ENCODE peak calls at places on chromosomes 4 and X, in seven cellular contexts. E, F, C, H, Q, T and R are unnamed samples. For H3K4me1, the result is how much of the 10 kb centered on the place peaks cover.

GRCh38 chr4:168863719-168864632 is 146.1 kb downstream of the CBR4 start:
- DNase-seq in E (no peak), F (no peak), C (no peak), H (no peak), Q (no peak), T (no peak), R (no peak)

GRCh38 chr4:39700500-39700899 is 2.6 kb downstream of the UBE2K start:
- DNase-seq in E (no peak), F (no peak), C (no peak), H (no peak), Q (no peak), T (no peak), R (no peak)

GRCh38 chrX:7068939-7069367 is 78.6 kb upstream of the STS start:
- DNase-seq in E (no peak), F (no peak), C (no peak), H (no peak), Q (no peak), T (no peak), R (no peak)

GRCh38 chr4:40254961-40255721 is 58.3 kb downstream of the RHOH start:
- DNase-seq in E (no peak), F (no peak), C (no peak), H (no peak), Q (peak), T (peak), R (no peak)

GRCh38 chr4:140762202-140762601 is 6.0 kb upstream of the TBC1D9 start:
- DNase-seq in E (no peak), F (no peak), C (no peak), H (no peak), Q (no peak), T (no peak), R (no peak)

GRCh38 chrX:46444011-46444410 is 101.2 kb downstream of the ZNF674 start:
- DNase-seq in E (no peak), F (no peak), C (no peak), H (no peak), Q (peak), T (peak), R (no peak)

GRCh38 chr4:164731827-164732474 is 22.0 kb upstream of the SMIM31 start:
- DNase-seq in E (no peak), F (peak), C (peak), H (peak), Q (peak), T (peak), R (no peak)

GRCh38 chr4:93221771-93222170 is 606.8 kb upstream of the ATOH1 start:
- DNase-seq in E (no peak), F (no peak), C (no peak), H (no peak), Q (no peak), T (no peak), R (no peak)

GRCh38 chrX:150074175-150074574 is 135.9 kb upstream of the EOLA2 start:
- DNase-seq in E (no peak), F (no peak), C (no peak), H (no peak), Q (no peak), T (no peak), R (no peak)

GRCh38 chr4:76597423-76597979 is 162.5 kb downstream of the SHROOM3 start:
- DNase-seq in E (no peak), F (no peak), C (no peak), H (no peak), Q (no peak), T (no peak), R (no peak)

GRCh38 chr4:47852121-47852520 is 14.3 kb upstream of the CORIN start:
- DNase-seq in E (no peak), F (no peak), C (no peak), H (no peak), Q (no peak), T (no peak), R (no peak)

GRCh38 chr4:149702414-149703108 is 113.1 kb downstream of the IQCM start:
- DNase-seq in E (no peak), F (no peak), C (no peak), H (no peak), Q (no peak), T (no peak), R (no peak)
- H3K27ac ChIP-seq in E (no peak), F (no peak), C (no peak), H (no peak), Q (no peak), T (peak), R (no peak)

DNA sequence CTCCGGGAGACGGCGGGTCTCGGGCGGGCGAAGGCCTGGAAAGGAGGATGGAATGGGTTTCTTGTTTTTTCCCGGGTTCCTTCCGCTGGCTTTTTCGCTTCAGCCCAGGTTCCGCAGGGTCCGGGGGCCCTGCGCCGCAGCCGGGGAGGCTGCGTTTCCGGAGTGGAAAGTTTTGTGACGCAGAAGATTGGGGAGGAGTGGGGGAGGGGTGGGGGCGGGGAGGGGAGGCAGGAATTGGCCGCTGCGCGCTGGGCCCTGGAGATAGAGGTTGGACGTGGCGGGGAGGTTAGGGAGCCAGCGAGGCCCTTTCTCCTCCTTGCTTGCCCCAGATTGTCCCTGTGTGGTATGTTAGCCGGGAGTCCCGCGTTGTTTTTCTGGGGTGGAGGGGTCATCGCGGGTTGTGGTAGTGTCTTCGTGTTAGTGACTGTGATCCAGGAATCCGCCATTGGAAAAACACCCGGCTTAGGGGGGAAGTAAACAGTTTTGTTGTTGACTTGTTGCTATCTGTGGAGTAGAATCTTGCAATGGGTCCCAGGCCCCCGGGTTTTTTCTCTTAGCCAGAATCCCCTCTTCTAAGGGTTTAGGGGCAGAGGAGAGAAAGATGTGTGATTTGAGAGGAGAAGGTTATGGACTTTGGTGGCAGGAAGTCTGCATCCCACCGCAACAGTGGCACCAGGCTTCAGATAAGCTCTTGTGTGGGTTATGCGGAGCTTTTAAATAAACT is 1.1 kb downstream of the DDX3X start:
- DNase-seq in E (peak), F (peak), C (peak), H (peak), Q (no peak), T (peak), R (peak)
- H3K4me1 ChIP-seq in E (under half), F (under half), C (under half), H (under half), Q (under half), T (under half), R (under half)

GRCh38 chr4:37001688-37002436 is 242.7 kb upstream of the NWD2 start:
- DNase-seq in E (no peak), F (no peak), C (no peak), H (no peak), Q (peak), T (no peak), R (no peak)
- H3K27ac ChIP-seq in E (no peak), F (no peak), C (no peak), H (no peak), Q (no peak), T (no peak), R (no peak)

DNA sequence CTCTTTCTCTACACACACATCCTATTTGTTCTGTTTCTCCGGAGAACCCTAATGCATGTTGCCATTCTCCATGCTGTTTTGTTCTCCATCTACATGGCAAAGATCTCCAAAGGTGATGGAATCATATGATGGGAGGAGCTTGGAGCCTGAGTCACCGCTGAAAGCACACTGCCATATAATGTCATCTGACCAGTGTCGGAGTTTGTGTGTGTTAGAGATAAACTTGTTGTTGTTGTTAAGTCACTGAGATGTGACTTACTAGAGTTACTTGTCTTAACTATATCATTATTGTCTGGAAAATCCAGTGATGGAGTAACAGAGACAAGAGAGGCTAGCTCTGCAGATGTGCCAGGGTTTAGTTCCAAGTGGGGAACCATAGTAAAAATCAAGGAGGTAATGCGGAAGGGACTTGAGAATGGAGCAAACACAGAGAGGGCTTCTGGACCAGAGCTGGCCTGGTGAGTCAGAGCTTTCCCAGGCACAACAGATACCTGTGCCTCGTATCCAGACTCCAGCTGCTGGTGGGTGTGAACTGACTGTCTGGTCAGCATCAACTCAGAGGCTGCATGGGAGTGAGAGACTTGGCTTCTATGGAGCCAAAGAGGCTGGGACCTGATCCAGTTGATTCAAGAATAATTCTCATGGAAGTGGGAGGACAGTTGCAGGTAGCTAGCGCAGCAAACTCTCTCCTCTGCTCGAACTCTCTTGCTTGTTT is 30.6 kb upstream of the CCKAR start:
- DNase-seq in E (no peak), F (no peak), C (no peak), H (no peak), Q (no peak), T (no peak), R (no peak)
- H3K4me1 ChIP-seq in E (under half), F (under half), C (under half), H (under half), Q (under half), T (under half), R (under half)

DNA sequence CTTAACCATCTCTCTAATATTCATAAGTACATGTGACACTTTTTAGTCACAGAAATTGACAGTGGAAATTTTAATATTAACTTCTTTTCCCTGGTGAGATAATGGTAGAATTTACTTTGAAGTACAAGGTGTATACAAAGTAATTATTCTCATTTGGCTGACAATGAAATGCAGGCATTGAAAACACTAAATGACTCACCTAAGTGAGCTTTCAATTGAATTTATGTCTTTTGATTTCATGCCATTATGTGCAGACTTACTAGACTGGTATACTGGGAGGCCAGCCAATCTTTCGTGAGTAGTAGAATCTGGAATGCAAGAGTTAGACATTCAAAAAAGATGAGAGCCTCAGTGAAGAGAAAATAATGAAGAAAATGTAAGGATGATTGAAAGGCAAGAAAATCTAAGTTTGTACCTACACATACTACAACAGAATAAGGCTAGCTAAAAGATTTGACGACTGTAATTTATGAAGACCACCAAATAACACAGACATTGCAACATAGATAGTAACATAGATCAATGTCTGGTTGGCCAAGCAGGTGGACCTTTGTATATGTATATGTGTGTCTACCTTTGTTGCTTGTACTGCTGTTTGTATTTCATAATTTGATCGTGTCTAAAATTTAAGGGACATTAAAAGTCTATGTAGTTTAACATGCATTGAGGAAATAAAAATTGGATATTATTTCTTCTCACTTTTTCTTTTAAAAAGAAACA is 459.7 kb downstream of the IL15 start:
- DNase-seq in E (peak), F (no peak), C (no peak), H (no peak), Q (peak), T (no peak), R (no peak)
- H3K27ac ChIP-seq in E (no peak), F (no peak), C (no peak), H (no peak), Q (peak), T (no peak), R (no peak)

DNA sequence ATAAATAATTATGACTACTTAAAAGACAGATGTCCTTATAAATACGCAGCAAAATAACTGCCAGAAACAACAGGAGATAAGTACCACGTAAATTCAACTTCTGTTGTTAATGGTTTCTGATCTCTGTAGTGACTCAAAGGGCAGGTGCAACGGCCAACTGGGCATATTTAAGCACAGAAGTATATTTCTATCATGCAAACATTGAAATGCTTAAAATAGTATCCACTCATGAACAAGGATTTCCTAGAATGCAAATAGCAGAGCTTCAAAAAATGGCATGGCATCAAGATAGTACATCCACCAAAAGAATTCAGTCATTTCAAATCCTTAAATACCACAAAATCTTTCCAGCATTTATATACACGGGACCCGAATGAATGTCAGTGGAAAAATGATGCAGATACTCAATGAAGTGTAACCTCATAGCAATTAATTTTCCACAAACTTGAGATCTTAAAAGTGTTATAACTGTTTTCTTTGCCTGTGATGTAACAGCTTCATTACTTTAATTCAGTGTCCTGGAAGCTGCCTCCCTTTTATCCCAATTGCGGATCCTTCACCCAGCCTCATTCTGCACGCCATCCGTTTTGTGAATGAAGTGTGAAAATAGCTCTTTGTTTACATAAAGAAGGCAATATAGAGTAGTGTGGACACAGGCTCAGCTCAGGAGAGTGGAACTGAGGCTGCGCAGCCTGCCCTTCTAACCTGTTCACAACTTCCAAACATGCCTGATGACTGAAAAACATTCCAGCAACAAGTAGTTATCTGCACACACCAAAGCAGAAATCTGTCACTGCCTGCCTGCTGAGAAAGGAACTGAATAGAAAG is 10.1 kb downstream of the PDGFC start:
- DNase-seq in E (no peak), F (no peak), C (no peak), H (no peak), Q (no peak), T (peak), R (no peak)
- H3K4me1 ChIP-seq in E (under half), F (under half), C (under half), H (under half), Q (under half), T (under half), R (under half)

GRCh38 chr4:89268572-89269180 is 38.9 kb downstream of the GPRIN3 start:
- DNase-seq in E (no peak), F (no peak), C (no peak), H (no peak), Q (no peak), T (no peak), R (no peak)

GRCh38 chr4:89270792-89271191 is 36.8 kb downstream of the GPRIN3 start:
- DNase-seq in E (no peak), F (no peak), C (no peak), H (no peak), Q (no peak), T (no peak), R (no peak)

GRCh38 chr4:89266128-89266527 is 41.5 kb downstream of the GPRIN3 start:
- DNase-seq in E (no peak), F (peak), C (no peak), H (no peak), Q (no peak), T (no peak), R (no peak)

GRCh38 chr4:89269267-89269666 is 38.3 kb downstream of the GPRIN3 start:
- DNase-seq in E (no peak), F (no peak), C (no peak), H (no peak), Q (no peak), T (no peak), R (no peak)

GRCh38 chr4:89267392-89267791 is 40.2 kb downstream of the GPRIN3 start:
- DNase-seq in E (no peak), F (no peak), C (no peak), H (no peak), Q (no peak), T (no peak), R (no peak)
- H3K27ac ChIP-seq in E (no peak), F (peak), C (no peak), H (no peak), Q (no peak), T (no peak), R (no peak)

GRCh38 chrX:136128743-136129142 is 18.6 kb upstream of the FHL1 start:
- DNase-seq in E (no peak), F (no peak), C (no peak), H (no peak), Q (no peak), T (no peak), R (no peak)

GRCh38 chrX:136126371-136126770 is 21.0 kb upstream of the FHL1 start:
- DNase-seq in E (no peak), F (no peak), C (no peak), H (no peak), Q (no peak), T (no peak), R (no peak)

GRCh38 chrX:136126892-136127406 is 20.4 kb upstream of the FHL1 start:
- DNase-seq in E (no peak), F (no peak), C (no peak), H (no peak), Q (no peak), T (no peak), R (no peak)

GRCh38 chrX:136130931-136131843 is 16.1 kb upstream of the FHL1 start:
- DNase-seq in E (no peak), F (no peak), C (no peak), H (no peak), Q (peak), T (no peak), R (no peak)
- H3K4me1 ChIP-seq in E (under half), F (under half), C (under half), H (under half), Q (under half), T (under half), R (under half)